ENCODE peak calls at places on chromosomes 3 and 15, in ten cellular contexts. One of them, this sample, is unnamed.

GRCh38 chr15:89293012-89293411 is 41.6 kb downstream of the POLG start:
- DNase-seq in HT1080: no peak
- DNase-seq in T-helper 2 cell: no peak
- DNase-seq in activated T-cell treated with anti-CD3 and anti-CD28 coated beads, Interleukin-2, amount 50 U/mL, for 1 hour: no peak
- DNase-seq in SK-MEL-5: peak
- DNase-seq in occipital lobe: no peak
- DNase-seq in IMR-90: peak
- DNase-seq in neural progenitor cell: no peak
- DNase-seq in endothelial cell: no peak
- DNase-seq in activated CD4-positive, CD25-positive, alpha-beta regulatory T cell: no peak
- DNase-seq in this sample: no peak

GRCh38 chr15:63374686-63375520 is 6.7 kb downstream of the CA12 start:
- DNase-seq in occipital lobe: peak
- DNase-seq in endothelial cell: no peak
- DNase-seq in T-helper 2 cell: no peak
- DNase-seq in activated T-cell treated with anti-CD3 and anti-CD28 coated beads, Interleukin-2, amount 50 U/mL, for 1 hour: no peak
- DNase-seq in SK-MEL-5: peak
- DNase-seq in activated CD4-positive, CD25-positive, alpha-beta regulatory T cell: no peak
- DNase-seq in IMR-90: peak
- DNase-seq in HT1080: peak
- DNase-seq in neural progenitor cell: no peak
- DNase-seq in this sample: no peak

GRCh38 chr15:92902723-92903587 is 2.8 kb downstream of the CHD2 start:
- DNase-seq in T-helper 2 cell: no peak
- DNase-seq in activated CD4-positive, CD25-positive, alpha-beta regulatory T cell: no peak
- DNase-seq in endothelial cell: no peak
- DNase-seq in HT1080: no peak
- DNase-seq in SK-MEL-5: no peak
- DNase-seq in IMR-90: no peak
- DNase-seq in activated T-cell treated with anti-CD3 and anti-CD28 coated beads, Interleukin-2, amount 50 U/mL, for 1 hour: no peak
- DNase-seq in neural progenitor cell: no peak
- DNase-seq in occipital lobe: no peak
- DNase-seq in this sample: peak

GRCh38 chr15:78056714-78057269 is 20.7 kb downstream of the TBC1D2B start:
- DNase-seq in IMR-90: peak
- DNase-seq in T-helper 2 cell: no peak
- DNase-seq in endothelial cell: no peak
- DNase-seq in HT1080: peak
- DNase-seq in SK-MEL-5: no peak
- DNase-seq in occipital lobe: no peak
- DNase-seq in neural progenitor cell: no peak
- DNase-seq in activated CD4-positive, CD25-positive, alpha-beta regulatory T cell: no peak
- DNase-seq in activated T-cell treated with anti-CD3 and anti-CD28 coated beads, Interleukin-2, amount 50 U/mL, for 1 hour: peak
- DNase-seq in this sample: peak

GRCh38 chr3:109831403-109831802 is 494.1 kb upstream of the DPPA4 start:
- DNase-seq in IMR-90: no peak
- DNase-seq in T-helper 2 cell: no peak
- DNase-seq in HT1080: no peak
- DNase-seq in occipital lobe: no peak
- DNase-seq in endothelial cell: no peak
- DNase-seq in SK-MEL-5: no peak
- DNase-seq in activated CD4-positive, CD25-positive, alpha-beta regulatory T cell: no peak
- DNase-seq in neural progenitor cell: no peak
- DNase-seq in activated T-cell treated with anti-CD3 and anti-CD28 coated beads, Interleukin-2, amount 50 U/mL, for 1 hour: no peak
- DNase-seq in this sample: no peak

GRCh38 chr3:13125092-13126015 is 52.1 kb upstream of the IQSEC1 start:
- DNase-seq in IMR-90: no peak
- DNase-seq in T-helper 2 cell: no peak
- DNase-seq in activated CD4-positive, CD25-positive, alpha-beta regulatory T cell: no peak
- DNase-seq in HT1080: no peak
- DNase-seq in neural progenitor cell: no peak
- DNase-seq in activated T-cell treated with anti-CD3 and anti-CD28 coated beads, Interleukin-2, amount 50 U/mL, for 1 hour: no peak
- DNase-seq in SK-MEL-5: no peak
- DNase-seq in occipital lobe: no peak
- DNase-seq in endothelial cell: no peak
- DNase-seq in this sample: no peak

GRCh38 chr3:156449712-156450574 is 105.0 kb downstream of the SSR3 start:
- DNase-seq in HT1080: peak
- DNase-seq in endothelial cell: peak
- DNase-seq in occipital lobe: no peak
- DNase-seq in T-helper 2 cell: no peak
- DNase-seq in SK-MEL-5: peak
- DNase-seq in activated CD4-positive, CD25-positive, alpha-beta regulatory T cell: no peak
- DNase-seq in neural progenitor cell: peak
- DNase-seq in IMR-90: peak
- DNase-seq in activated T-cell treated with anti-CD3 and anti-CD28 coated beads, Interleukin-2, amount 50 U/mL, for 1 hour: no peak
- DNase-seq in this sample: peak

GRCh38 chr3:178705925-178706324 is 169.7 kb downstream of the KCNMB2 start:
- DNase-seq in occipital lobe: no peak
- DNase-seq in endothelial cell: no peak
- DNase-seq in activated T-cell treated with anti-CD3 and anti-CD28 coated beads, Interleukin-2, amount 50 U/mL, for 1 hour: no peak
- DNase-seq in HT1080: peak
- DNase-seq in T-helper 2 cell: no peak
- DNase-seq in activated CD4-positive, CD25-positive, alpha-beta regulatory T cell: no peak
- DNase-seq in SK-MEL-5: no peak
- DNase-seq in neural progenitor cell: no peak
- DNase-seq in IMR-90: peak
- DNase-seq in this sample: no peak

GRCh38 chr15:68818671-68819450 is 1.8 kb downstream of the ANP32A start:
- DNase-seq in occipital lobe: no peak
- DNase-seq in activated CD4-positive, CD25-positive, alpha-beta regulatory T cell: no peak
- DNase-seq in activated T-cell treated with anti-CD3 and anti-CD28 coated beads, Interleukin-2, amount 50 U/mL, for 1 hour: peak
- DNase-seq in HT1080: peak
- DNase-seq in T-helper 2 cell: peak
- DNase-seq in IMR-90: no peak
- DNase-seq in SK-MEL-5: peak
- DNase-seq in endothelial cell: peak
- DNase-seq in neural progenitor cell: peak
- DNase-seq in this sample: peak

GRCh38 chr15:32828507-32829186 is 110.8 kb downstream of the GREM1 start:
- DNase-seq in T-helper 2 cell: no peak
- DNase-seq in endothelial cell: no peak
- DNase-seq in neural progenitor cell: no peak
- DNase-seq in SK-MEL-5: no peak
- DNase-seq in activated CD4-positive, CD25-positive, alpha-beta regulatory T cell: no peak
- DNase-seq in activated T-cell treated with anti-CD3 and anti-CD28 coated beads, Interleukin-2, amount 50 U/mL, for 1 hour: no peak
- DNase-seq in HT1080: peak
- DNase-seq in IMR-90: peak
- DNase-seq in occipital lobe: no peak
- DNase-seq in this sample: no peak

GRCh38 chr3:192685801-192686200 is 41.5 kb downstream of the FGF12 start:
- DNase-seq in activated T-cell treated with anti-CD3 and anti-CD28 coated beads, Interleukin-2, amount 50 U/mL, for 1 hour: no peak
- DNase-seq in neural progenitor cell: no peak
- DNase-seq in IMR-90: no peak
- DNase-seq in activated CD4-positive, CD25-positive, alpha-beta regulatory T cell: no peak
- DNase-seq in HT1080: no peak
- DNase-seq in T-helper 2 cell: no peak
- DNase-seq in endothelial cell: no peak
- DNase-seq in occipital lobe: no peak
- DNase-seq in SK-MEL-5: peak
- DNase-seq in this sample: no peak

GRCh38 chr3:172159962-172160538 is 120.7 kb downstream of the FNDC3B start:
- DNase-seq in activated CD4-positive, CD25-positive, alpha-beta regulatory T cell: no peak
- DNase-seq in SK-MEL-5: no peak
- DNase-seq in occipital lobe: no peak
- DNase-seq in HT1080: no peak
- DNase-seq in endothelial cell: no peak
- DNase-seq in neural progenitor cell: peak
- DNase-seq in T-helper 2 cell: no peak
- DNase-seq in IMR-90: no peak
- DNase-seq in activated T-cell treated with anti-CD3 and anti-CD28 coated beads, Interleukin-2, amount 50 U/mL, for 1 hour: no peak
- DNase-seq in this sample: peak

GRCh38 chr3:183613366-183614293 is 21.8 kb upstream of the KLHL24 start:
- DNase-seq in occipital lobe: no peak
- DNase-seq in SK-MEL-5: peak
- DNase-seq in T-helper 2 cell: no peak
- DNase-seq in HT1080: no peak
- DNase-seq in endothelial cell: no peak
- DNase-seq in neural progenitor cell: no peak
- DNase-seq in activated CD4-positive, CD25-positive, alpha-beta regulatory T cell: no peak
- DNase-seq in activated T-cell treated with anti-CD3 and anti-CD28 coated beads, Interleukin-2, amount 50 U/mL, for 1 hour: no peak
- DNase-seq in IMR-90: no peak
- DNase-seq in this sample: no peak

GRCh38 chr15:77083381-77084160 is 12.7 kb upstream of the TSPAN3 start:
- DNase-seq in SK-MEL-5: no peak
- DNase-seq in HT1080: no peak
- DNase-seq in IMR-90: peak
- DNase-seq in endothelial cell: peak
- DNase-seq in activated CD4-positive, CD25-positive, alpha-beta regulatory T cell: peak
- DNase-seq in T-helper 2 cell: peak
- DNase-seq in neural progenitor cell: peak
- DNase-seq in activated T-cell treated with anti-CD3 and anti-CD28 coated beads, Interleukin-2, amount 50 U/mL, for 1 hour: peak
- DNase-seq in occipital lobe: peak
- DNase-seq in this sample: no peak

GRCh38 chr3:43736558-43736995 is 45.8 kb downstream of the ABHD5 start:
- DNase-seq in activated CD4-positive, CD25-positive, alpha-beta regulatory T cell: no peak
- DNase-seq in occipital lobe: no peak
- DNase-seq in neural progenitor cell: no peak
- DNase-seq in activated T-cell treated with anti-CD3 and anti-CD28 coated beads, Interleukin-2, amount 50 U/mL, for 1 hour: no peak
- DNase-seq in T-helper 2 cell: no peak
- DNase-seq in HT1080: no peak
- DNase-seq in IMR-90: peak
- DNase-seq in SK-MEL-5: no peak
- DNase-seq in endothelial cell: no peak
- DNase-seq in this sample: no peak

GRCh38 chr15:60548101-60548500 is 69.2 kb upstream of the ICE2 start:
- DNase-seq in activated CD4-positive, CD25-positive, alpha-beta regulatory T cell: no peak
- DNase-seq in neural progenitor cell: no peak
- DNase-seq in T-helper 2 cell: peak
- DNase-seq in SK-MEL-5: no peak
- DNase-seq in endothelial cell: no peak
- DNase-seq in occipital lobe: no peak
- DNase-seq in IMR-90: no peak
- DNase-seq in HT1080: no peak
- DNase-seq in activated T-cell treated with anti-CD3 and anti-CD28 coated beads, Interleukin-2, amount 50 U/mL, for 1 hour: no peak
- DNase-seq in this sample: no peak

GRCh38 chr3:155364492-155364891 is 71.0 kb upstream of the STRIT1 start:
- DNase-seq in activated CD4-positive, CD25-positive, alpha-beta regulatory T cell: no peak
- DNase-seq in endothelial cell: no peak
- DNase-seq in IMR-90: no peak
- DNase-seq in neural progenitor cell: no peak
- DNase-seq in T-helper 2 cell: no peak
- DNase-seq in activated T-cell treated with anti-CD3 and anti-CD28 coated beads, Interleukin-2, amount 50 U/mL, for 1 hour: no peak
- DNase-seq in HT1080: no peak
- DNase-seq in SK-MEL-5: no peak
- DNase-seq in occipital lobe: no peak
- DNase-seq in this sample: no peak

GRCh38 chr15:55846108-55846707 is 103.3 kb upstream of the PRTG start:
- DNase-seq in occipital lobe: no peak
- DNase-seq in SK-MEL-5: peak
- DNase-seq in neural progenitor cell: peak
- DNase-seq in activated T-cell treated with anti-CD3 and anti-CD28 coated beads, Interleukin-2, amount 50 U/mL, for 1 hour: no peak
- DNase-seq in T-helper 2 cell: no peak
- DNase-seq in endothelial cell: peak
- DNase-seq in activated CD4-positive, CD25-positive, alpha-beta regulatory T cell: no peak
- DNase-seq in HT1080: peak
- DNase-seq in IMR-90: peak
- DNase-seq in this sample: peak

GRCh38 chr3:16060945-16061344 is 113.5 kb upstream of the GALNT15 start:
- DNase-seq in endothelial cell: no peak
- DNase-seq in activated T-cell treated with anti-CD3 and anti-CD28 coated beads, Interleukin-2, amount 50 U/mL, for 1 hour: no peak
- DNase-seq in IMR-90: peak
- DNase-seq in activated CD4-positive, CD25-positive, alpha-beta regulatory T cell: no peak
- DNase-seq in HT1080: peak
- DNase-seq in T-helper 2 cell: no peak
- DNase-seq in SK-MEL-5: no peak
- DNase-seq in occipital lobe: peak
- DNase-seq in neural progenitor cell: no peak
- DNase-seq in this sample: no peak

GRCh38 chr3:194395767-194396527 is 3.1 kb downstream of the GP5 start:
- DNase-seq in HT1080: no peak
- DNase-seq in endothelial cell: no peak
- DNase-seq in neural progenitor cell: peak
- DNase-seq in activated T-cell treated with anti-CD3 and anti-CD28 coated beads, Interleukin-2, amount 50 U/mL, for 1 hour: peak
- DNase-seq in activated CD4-positive, CD25-positive, alpha-beta regulatory T cell: no peak
- DNase-seq in IMR-90: peak
- DNase-seq in occipital lobe: no peak
- DNase-seq in SK-MEL-5: no peak
- DNase-seq in T-helper 2 cell: no peak
- DNase-seq in this sample: peak

This sample was measured in KBM-7.